ENCODE peak calls at places on chromosomes 6 and 20, in five cellular contexts. B is IMR-90, J is fibroblast of lung, O is colonic mucosa, U is NT2/D1. D is an unnamed sample.

GRCh38 chr20:43388267-43389081 is 69.2 kb upstream of the SRSF6 start:
- DNase-seq in B (peak; percentile 44), J (peak; percentile 27), O (no peak), U (no peak), D (no peak)

GRCh38 chr6:19892250-19892649 is 55.1 kb downstream of the ID4 start:
- DNase-seq in B (no peak), J (no peak), O (no peak), U (no peak), D (no peak)

GRCh38 chr6:32187009-32187709 is 2.8 kb downstream of the PBX2 start:
- DNase-seq in B (no peak), J (no peak), O (no peak), U (no peak), D (no peak)

GRCh38 chr6:121526282-121526681 is 90.8 kb downstream of the GJA1 start:
- DNase-seq in B (no peak), J (no peak), O (no peak), U (no peak), D (no peak)

GRCh38 chr20:52975024-52975732 is 3.0 kb downstream of the TSHZ2 start:
- DNase-seq in B (no peak), J (peak; percentile 42), O (no peak), U (no peak), D (no peak)

GRCh38 chr6:105855433-105855832 is 230.7 kb upstream of the PRDM1 start:
- DNase-seq in B (no peak), J (no peak), O (no peak), U (no peak), D (no peak)

GRCh38 chr6:23266536-23266935 is 697.2 kb downstream of the HDGFL1 start:
- DNase-seq in B (no peak), J (no peak), O (no peak), U (no peak), D (no peak)

GRCh38 chr20:60352017-60352416 is 393.8 kb downstream of the CDH26 start:
- DNase-seq in B (no peak), J (no peak), O (no peak), U (no peak), D (no peak)

GRCh38 chr6:166307981-166308768 is at the start of gene PRR18:
- DNase-seq in B (no peak), J (no peak), O (no peak), U (no peak), D (no peak)

GRCh38 chr6:81996414-81996813 is 243.9 kb upstream of the TENT5A start:
- DNase-seq in B (peak; percentile 85), J (peak; percentile 94), O (no peak), U (no peak), D (no peak)

GRCh38 chr6:110475255-110475654 is 1.2 kb downstream of the SLC22A16 start:
- DNase-seq in B (no peak), J (no peak), O (no peak), U (no peak), D (no peak)

GRCh38 chr20:33401922-33402369 is 627 bp upstream of the CDK5RAP1 start:
- DNase-seq in B (no peak), J (no peak), O (no peak), U (no peak), D (no peak)

GRCh38 chr20:45469336-45470261 is at the start of gene WFDC2:
- DNase-seq in B (no peak), J (no peak), O (peak; percentile 65), U (no peak), D (no peak)

GRCh38 chr20:45780159-45780558 is 11.5 kb downstream of the WFDC3 start:
- DNase-seq in B (no peak), J (no peak), O (no peak), U (no peak), D (no peak)

GRCh38 chr6:124260337-124260736 is 456.7 kb downstream of the NKAIN2 start:
- DNase-seq in B (no peak), J (no peak), O (no peak), U (no peak), D (no peak)

GRCh38 chr6:1406306-1407058 is 17.1 kb downstream of the FOXF2 start:
- DNase-seq in B (peak; percentile 70), J (peak; percentile 39), O (no peak), U (no peak), D (no peak)

GRCh38 chr6:130018830-130019795 is 732 bp downstream of the L3MBTL3 start:
- DNase-seq in B (peak; percentile 37), J (peak; percentile 56), O (peak; percentile 55), U (no peak), D (no peak)

GRCh38 chr6:137870744-137871247 is 3.7 kb downstream of the TNFAIP3 start:
- DNase-seq in B (peak; percentile 31), J (no peak), O (no peak), U (no peak), D (no peak)

GRCh38 chr20:19758888-19759331 is 852 bp downstream of the RIN2 start:
- DNase-seq in B (no peak), J (peak; percentile 31), O (peak; percentile 74), U (no peak), D (peak; percentile 87)

GRCh38 chr6:134707342-134707982 is 242.4 kb downstream of the ALDH8A1 start:
- DNase-seq in B (peak; percentile 66), J (peak; percentile 62), O (no peak), U (peak; percentile 42), D (no peak)

GRCh38 chr6:45651301-45651700 is 273.6 kb upstream of the SUPT3H start:
- DNase-seq in B (no peak), J (no peak), O (no peak), U (no peak), D (no peak)

GRCh38 chr6:130423044-130423443 is 57.2 kb downstream of the TMEM200A start:
- DNase-seq in B (peak; percentile 22), J (no peak), O (no peak), U (no peak), D (no peak)

GRCh38 chr6:52641388-52641787 is 29.5 kb upstream of the TMEM14A start:
- DNase-seq in B (no peak), J (no peak), O (no peak), U (no peak), D (no peak)

GRCh38 chr20:39038047-39038446 is 75.9 kb downstream of the DHX35 start:
- DNase-seq in B (no peak), J (no peak), O (no peak), U (no peak), D (no peak)

GRCh38 chr6:51299649-51300380 is 481.1 kb downstream of the TFAP2B start:
- DNase-seq in B (no peak), J (no peak), O (no peak), U (no peak), D (no peak)

GRCh38 chr20:58131111-58131510 is 97.3 kb downstream of the ANKRD60 start:
- DNase-seq in B (no peak), J (peak; percentile 64), O (no peak), U (peak; percentile 27), D (no peak)

GRCh38 chr6:169960531-169960890 is 209.1 kb downstream of the ERMARD start:
- DNase-seq in B (no peak), J (no peak), O (peak; percentile 14), U (no peak), D (no peak)

GRCh38 chr6:159002432-159003160 is 2.6 kb upstream of the RSPH3 start:
- DNase-seq in B (peak; percentile 61), J (peak; percentile 77), O (no peak), U (no peak), D (no peak)

GRCh38 chr20:35232575-35232974 is 6.1 kb downstream of the MMP24 start:
- DNase-seq in B (peak; percentile 75), J (peak; percentile 92), O (no peak), U (no peak), D (no peak)

GRCh38 chr20:46171909-46172308 is 53.8 kb downstream of the CD40 start:
- DNase-seq in B (no peak), J (no peak), O (no peak), U (no peak), D (no peak)

GRCh38 chr20:36865076-36865860 is 10.7 kb upstream of the TLDC2 start:
- DNase-seq in B (no peak), J (no peak), O (no peak), U (no peak), D (no peak)

GRCh38 chr20:10034717-10035571 is at the start of gene ANKEF1:
- DNase-seq in B (peak; percentile 2), J (peak; percentile 35), O (peak; percentile 88), U (peak; percentile 46), D (no peak)

GRCh38 chr6:148869589-148869988 is 122.8 kb downstream of the UST start:
- DNase-seq in B (peak; percentile 98), J (peak; percentile 96), O (no peak), U (no peak), D (no peak)

GRCh38 chr6:26045939-26046368 is 41.3 kb upstream of the HFE start:
- DNase-seq in B (no peak), J (no peak), O (no peak), U (no peak), D (no peak)
- H3K9ac ChIP-seq in B (peak overlapping the region; percentile 55), J (no peak overlapping the region), O (peak overlapping the region; percentile 37), U (peak overlapping the region; percentile 67), D (no peak overlapping the region)

GRCh38 chr6:8829296-8829695 is 394.0 kb upstream of the SLC35B3 start:
- DNase-seq in B (no peak), J (no peak), O (no peak), U (no peak), D (no peak)
- H3K4me3 ChIP-seq in B (no peak overlapping the region), J (no peak overlapping the region), O (no peak overlapping the region), U (no peak overlapping the region), D (peak overlapping the region; percentile 44)

GRCh38 chr20:17560344-17561074 is 9.4 kb upstream of the DSTN start:
- DNase-seq in B (no peak), J (no peak), O (no peak), U (no peak), D (no peak)

GRCh38 chr20:17558941-17559304 is 11.0 kb upstream of the DSTN start:
- DNase-seq in B (no peak), J (no peak), O (no peak), U (no peak), D (no peak)

GRCh38 chr20:17557675-17558006 is 12.2 kb upstream of the DSTN start:
- DNase-seq in B (peak; percentile 94), J (peak; percentile 92), O (peak; percentile 44), U (no peak), D (no peak)

GRCh38 chr20:17558154-17558940 is 11.5 kb upstream of the DSTN start:
- DNase-seq in B (peak; percentile 91), J (peak; percentile 95), O (peak; percentile 34), U (peak; percentile 54), D (no peak)

DNA sequence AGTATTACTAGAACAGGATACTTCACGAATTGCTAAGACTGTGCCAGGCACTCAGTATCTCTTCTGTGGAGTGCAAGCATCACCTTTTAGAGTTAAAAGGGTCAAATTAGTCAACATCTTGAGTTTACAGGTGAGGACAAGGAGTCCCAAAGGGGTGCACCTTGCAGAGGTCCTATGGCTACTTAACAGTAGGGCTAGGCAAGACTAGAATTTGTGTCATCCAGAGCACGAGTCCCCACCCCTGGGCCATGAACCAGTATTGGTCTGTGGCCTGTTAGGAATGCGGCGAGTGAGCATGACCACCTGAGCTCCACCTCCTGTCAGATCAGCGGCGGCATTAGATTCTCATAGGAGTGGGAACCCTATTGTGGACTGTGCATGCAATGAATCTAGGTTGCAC is 10.5 kb upstream of the DSTN start:
- DNase-seq in B (no peak), J (peak; percentile 20), O (no peak), U (no peak), D (no peak)
- H3K9ac ChIP-seq in B (no peak overlapping the region), J (no peak overlapping the region), O (no peak overlapping the region), U (no peak overlapping the region), D (no peak overlapping the region)

DNA sequence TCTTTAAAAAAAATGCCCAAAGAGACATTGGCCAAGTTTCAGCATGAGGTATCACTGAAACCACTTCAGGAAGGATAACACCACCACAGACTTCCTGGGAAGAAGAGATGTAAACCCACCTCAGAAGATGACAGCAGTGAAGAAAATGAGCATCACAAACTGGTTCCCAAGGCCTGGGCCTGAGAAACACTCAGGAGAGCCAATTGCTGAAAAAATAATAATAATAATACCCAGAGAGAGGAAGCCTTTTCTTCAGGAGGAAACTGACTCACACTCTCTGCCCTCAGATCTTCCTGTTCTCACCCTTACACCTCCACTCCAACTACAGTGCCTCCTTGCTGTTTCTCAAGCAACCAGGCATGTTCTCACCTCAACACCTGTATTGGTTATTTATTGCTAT is 68.1 kb upstream of the MAFB start:
- DNase-seq in B (no peak), J (no peak), O (no peak), U (no peak), D (no peak)
- H3K4me3 ChIP-seq in B (no peak overlapping the region), J (no peak overlapping the region), O (no peak overlapping the region), U (no peak overlapping the region), D (no peak overlapping the region)

D was measured in SK-N-MC.